ENCODE peak calls at places on chromosome 20, in five cellular contexts. L is brain microvascular endothelial cell, T is bronchial epithelial cell, J is uterus, U is cardiac muscle cell. O is an unnamed sample.

GRCh38 chr20:20780127-20780822 is 67.8 kb upstream of the RALGAPA2 start:
- DNase-seq in L (no peak), T (peak), J (no peak), U (peak), O (peak)

GRCh38 chr20:51628533-51629398 is 86.2 kb upstream of the NFATC2 start:
- DNase-seq in L (peak), T (peak), J (peak), U (peak), O (no peak)

GRCh38 chr20:19770375-19770774 is 12.3 kb downstream of the RIN2 start:
- DNase-seq in L (no peak), T (no peak), J (no peak), U (no peak), O (no peak)

GRCh38 chr20:57464642-57465211 is 60.2 kb downstream of the CTCFL start:
- DNase-seq in L (peak), T (peak), J (no peak), U (peak), O (no peak)

GRCh38 chr20:54168961-54169862 is 4.6 kb downstream of the CYP24A1 start:
- DNase-seq in L (no peak), T (peak), J (no peak), U (no peak), O (no peak)

GRCh38 chr20:52484438-52484837 is 292.9 kb upstream of the ZFP64 start:
- DNase-seq in L (no peak), T (peak), J (no peak), U (no peak), O (no peak)

GRCh38 chr20:33054381-33054780 is 678 bp downstream of the BPIFB3 start:
- DNase-seq in L (no peak), T (no peak), J (no peak), U (no peak), O (no peak)

GRCh38 chr20:23765578-23765977 is 14.8 kb upstream of the CST1 start:
- DNase-seq in L (no peak), T (no peak), J (no peak), U (no peak), O (no peak)

GRCh38 chr20:13771853-13772453 is 12.8 kb downstream of the ESF1 start:
- DNase-seq in L (no peak), T (peak), J (no peak), U (peak), O (no peak)

GRCh38 chr20:46827718-46828458 is 66.8 kb upstream of the EYA2 start:
- DNase-seq in L (no peak), T (no peak), J (no peak), U (no peak), O (no peak)

DNA sequence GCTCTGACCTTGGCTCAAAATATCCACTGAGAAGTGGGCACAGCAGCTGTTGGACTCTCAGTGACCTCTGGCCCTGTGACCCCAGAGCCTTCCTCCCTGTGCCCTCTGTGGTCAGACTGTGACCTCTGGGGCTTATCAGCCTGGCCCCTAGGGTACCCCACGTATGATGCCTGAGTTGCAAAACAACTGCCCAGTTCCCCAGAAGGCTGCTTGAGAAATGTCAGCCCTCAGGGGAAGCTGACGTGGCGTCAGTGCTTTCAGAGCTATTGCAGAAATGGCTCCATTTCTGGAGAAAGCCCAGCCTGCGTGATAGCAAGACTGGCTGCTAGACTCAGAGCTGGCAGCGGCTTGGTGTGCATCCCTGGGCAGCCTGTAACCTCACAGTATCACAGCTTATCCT is 31.5 kb upstream of the TGM2 start:
- DNase-seq in L (no peak), T (peak), J (peak), U (peak), O (peak)
- H3K4me3 ChIP-seq in L (no peak), T (no peak), J (no peak), U (no peak), O (no peak)

DNA sequence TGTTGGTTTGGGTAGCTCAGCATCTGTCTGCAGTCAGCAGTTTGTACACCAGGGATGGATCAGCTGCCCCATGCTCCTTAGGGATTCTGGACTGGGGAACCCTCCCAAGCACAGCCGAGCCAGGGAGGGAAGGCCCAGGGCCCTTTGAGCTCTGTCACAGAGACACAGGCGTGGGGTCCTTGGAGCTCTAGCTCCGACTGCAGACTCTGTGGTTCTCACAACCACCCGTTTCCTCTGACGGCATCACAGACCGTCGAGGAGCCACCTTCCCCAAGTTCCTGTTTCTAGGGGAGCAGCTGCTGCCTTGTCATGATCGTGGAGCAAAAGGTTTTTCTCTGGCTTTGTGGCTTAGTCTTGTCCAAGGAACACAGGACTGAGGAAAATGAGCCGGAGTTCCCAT is at the start of gene SLA2:
- DNase-seq in L (no peak), T (no peak), J (no peak), U (no peak), O (no peak)
- H3K4me3 ChIP-seq in L (no peak), T (no peak), J (no peak), U (no peak), O (no peak)

DNA sequence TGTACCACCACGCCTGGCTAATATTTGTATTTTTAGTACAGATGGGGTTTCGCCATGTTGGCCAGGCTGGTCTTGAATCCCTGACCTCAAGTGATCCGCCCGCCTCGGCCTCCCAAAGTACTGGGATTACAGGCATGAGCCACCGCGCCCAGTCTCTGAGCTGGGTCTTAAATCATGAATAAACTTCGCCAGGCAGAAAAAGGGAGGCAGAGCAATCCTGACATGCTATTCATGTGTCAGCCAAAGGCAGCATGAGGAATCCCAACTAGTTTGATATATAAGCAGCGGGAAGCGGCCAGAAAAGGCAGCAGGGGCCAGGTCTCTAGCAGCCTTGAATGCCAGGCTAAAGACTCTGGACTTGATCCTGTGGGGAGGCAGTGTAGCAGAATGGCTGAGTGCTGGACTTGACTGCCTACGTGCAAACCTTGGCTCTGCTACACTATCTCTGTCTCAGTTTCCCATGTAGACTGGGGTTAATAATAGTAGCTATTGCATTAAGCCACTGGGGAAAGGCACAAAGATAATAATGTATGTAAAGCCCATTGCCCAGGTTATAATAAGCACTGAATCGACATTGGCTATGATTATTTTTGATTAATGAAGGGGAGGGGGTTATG is 1.8 kb downstream of the PROCR start:
- DNase-seq in L (no peak), T (no peak), J (peak), U (no peak), O (no peak)
- H3K4me3 ChIP-seq in L (no peak), T (no peak), J (no peak), U (no peak), O (no peak)

DNA sequence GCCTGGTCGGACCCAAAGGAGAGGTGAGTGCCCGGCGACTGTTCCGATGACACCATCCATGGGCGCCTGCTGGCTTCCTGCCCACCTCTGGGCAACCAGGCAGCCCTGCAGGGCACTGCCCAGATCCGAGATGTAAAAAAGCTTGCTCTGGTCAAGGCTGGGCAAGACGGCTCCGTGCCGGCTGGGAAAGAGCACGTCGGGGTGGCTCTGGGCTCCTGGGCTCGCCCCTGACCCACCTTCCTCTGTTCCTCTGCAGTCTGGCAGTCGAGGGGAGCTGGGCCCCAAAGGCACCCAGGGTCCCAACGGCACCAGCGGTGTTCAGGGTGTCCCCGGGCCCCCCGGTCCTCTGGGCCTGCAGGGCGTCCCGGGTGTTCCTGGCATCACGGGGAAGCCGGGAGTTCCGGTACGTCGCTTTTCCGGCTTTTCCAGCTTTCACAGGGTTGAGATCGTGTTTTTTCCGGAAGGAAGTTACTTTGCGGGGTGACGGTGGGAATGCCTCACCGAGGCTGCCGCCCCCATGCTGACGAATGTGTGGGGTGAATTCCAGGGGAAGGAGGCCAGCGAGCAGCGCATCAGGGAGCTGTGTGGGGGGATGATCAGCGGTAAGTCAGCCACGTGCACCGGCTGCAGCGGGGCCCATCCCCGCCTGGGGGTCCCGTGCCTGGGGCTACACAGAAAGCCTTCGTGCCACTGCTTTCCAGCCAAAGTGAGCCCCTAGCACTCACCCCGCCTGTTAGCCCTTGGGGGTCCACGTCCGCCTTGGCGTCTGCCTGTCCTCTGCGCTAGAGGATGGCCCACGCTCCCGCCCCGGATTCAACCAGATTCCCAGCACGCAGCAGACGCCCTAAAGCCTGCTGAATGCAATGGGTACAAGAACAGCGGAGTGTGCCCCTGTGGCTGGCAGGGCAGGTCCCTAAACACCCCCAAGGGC is 19.3 kb downstream of the COL9A3 start:
- DNase-seq in L (peak), T (peak), J (no peak), U (no peak), O (peak)
- H3K4me3 ChIP-seq in L (no peak), T (no peak), J (no peak), U (no peak), O (no peak)

O was measured in right cardiac atrium.